ENCODE peak calls at places on chromosomes 6 and 20, in six cellular contexts. O is mesenchymal stem cell, H is neuronal stem cell, Y is H9, W is IMR-90, I is H1. R is an unnamed sample.

GRCh38 chr6:147382945-147383554 is 125.4 kb upstream of the SAMD5 start:
- DNase-seq in O (peak), H (peak), Y (no peak), W (peak), I (no peak), R (peak)

GRCh38 chr20:5863040-5863811 is 87.1 kb downstream of the TRMT6 start:
- DNase-seq in O (peak), H (no peak), Y (no peak), W (peak), I (no peak), R (no peak)

GRCh38 chr6:75430631-75431345 is 62.8 kb downstream of the FILIP1 start:
- DNase-seq in O (no peak), H (no peak), Y (no peak), W (no peak), I (no peak), R (no peak)

GRCh38 chr6:75813476-75814250 is 64.6 kb downstream of the MYO6 start:
- DNase-seq in O (no peak), H (no peak), Y (no peak), W (no peak), I (no peak), R (peak)

GRCh38 chr20:63316502-63316921 is 23.5 kb downstream of the COL20A1 start:
- DNase-seq in O (no peak), H (no peak), Y (no peak), W (no peak), I (no peak), R (no peak)

GRCh38 chr6:168581236-168581635 is 140.3 kb downstream of the SMOC2 start:
- DNase-seq in O (no peak), H (no peak), Y (no peak), W (no peak), I (no peak), R (no peak)

GRCh38 chr6:150685860-150686259 is 86.2 kb downstream of the PLEKHG1 start:
- DNase-seq in O (no peak), H (no peak), Y (peak), W (peak), I (peak), R (peak)

GRCh38 chr20:59836768-59837167 is 96.7 kb downstream of the SYCP2 start:
- DNase-seq in O (no peak), H (no peak), Y (peak), W (no peak), I (no peak), R (no peak)

GRCh38 chr6:101490857-101491256 is 97.3 kb downstream of the GRIK2 start:
- DNase-seq in O (no peak), H (no peak), Y (no peak), W (peak), I (no peak), R (no peak)

GRCh38 chr6:116016846-116017545 is 43.7 kb downstream of the FRK start:
- DNase-seq in O (no peak), H (no peak), Y (no peak), W (peak), I (no peak), R (no peak)

GRCh38 chr6:63571382-63571882 is 848 bp upstream of the LOC128125822 start:
- DNase-seq in O (no peak), H (no peak), Y (no peak), W (no peak), I (no peak), R (no peak)
- H2BK120ac ChIP-seq in O (peak), H (no peak), Y (no peak), W (peak), I (no peak), R (no peak)

GRCh38 chr6:4078830-4079471 is at the start of gene FAM217A:
- DNase-seq in O (no peak), H (no peak), Y (peak), W (no peak), I (peak), R (peak)

GRCh38 chr6:4088684-4089083 is 9.7 kb upstream of the FAM217A start:
- DNase-seq in O (no peak), H (no peak), Y (no peak), W (no peak), I (no peak), R (no peak)

GRCh38 chr6:4085329-4085695 is 6.4 kb upstream of the FAM217A start:
- DNase-seq in O (no peak), H (no peak), Y (no peak), W (peak), I (no peak), R (no peak)

GRCh38 chr6:4084444-4085328 is 5.7 kb upstream of the FAM217A start:
- DNase-seq in O (no peak), H (no peak), Y (no peak), W (no peak), I (no peak), R (no peak)
- H2AK5ac ChIP-seq in O (no peak), H (no peak), Y (no peak), W (no peak), I (no peak), R (no peak)

GRCh38 chr6:164010446-164011071 is 596.0 kb downstream of the QKI start:
- DNase-seq in O (no peak), H (no peak), Y (no peak), W (no peak), I (no peak), R (no peak)
- H2BK120ac ChIP-seq in O (no peak), H (no peak), Y (no peak), W (no peak), I (no peak), R (no peak)

GRCh38 chr20:49567421-49568256 is at the start of gene PTGIS:
- DNase-seq in O (peak), H (peak), Y (peak), W (no peak), I (no peak), R (peak)
- H2AK5ac ChIP-seq in O (peak), H (peak), Y (no peak), W (peak), I (peak), R (peak)

GRCh38 chr6:157274116-157274470 is 49.2 kb downstream of the TMEM242 start:
- DNase-seq in O (no peak), H (no peak), Y (no peak), W (no peak), I (no peak), R (no peak)

GRCh38 chr6:157273756-157274088 is 49.6 kb downstream of the TMEM242 start:
- DNase-seq in O (peak), H (no peak), Y (peak), W (peak), I (no peak), R (peak)

GRCh38 chr6:157276134-157276532 is 47.2 kb downstream of the TMEM242 start:
- DNase-seq in O (no peak), H (no peak), Y (peak), W (no peak), I (no peak), R (no peak)

GRCh38 chr6:157272866-157273755 is 50.2 kb downstream of the TMEM242 start:
- DNase-seq in O (peak), H (no peak), Y (peak), W (no peak), I (no peak), R (peak)

GRCh38 chr6:157274471-157275226 is 48.7 kb downstream of the TMEM242 start:
- DNase-seq in O (peak), H (peak), Y (peak), W (peak), I (peak), R (peak)
- H2BK120ac ChIP-seq in O (peak), H (peak), Y (no peak), W (peak), I (no peak), R (no peak)

GRCh38 chr6:161413361-161413771 is 139.5 kb upstream of the AGPAT4 start:
- DNase-seq in O (no peak), H (no peak), Y (no peak), W (no peak), I (no peak), R (no peak)

GRCh38 chr6:161414180-161414579 is 140.3 kb upstream of the AGPAT4 start:
- DNase-seq in O (no peak), H (no peak), Y (no peak), W (no peak), I (no peak), R (no peak)

GRCh38 chr6:161414800-161415199 is 140.9 kb upstream of the AGPAT4 start:
- DNase-seq in O (no peak), H (no peak), Y (no peak), W (no peak), I (no peak), R (no peak)

GRCh38 chr6:161417712-161418457 is 144.0 kb upstream of the AGPAT4 start:
- DNase-seq in O (peak), H (no peak), Y (no peak), W (peak), I (no peak), R (peak)

DNA sequence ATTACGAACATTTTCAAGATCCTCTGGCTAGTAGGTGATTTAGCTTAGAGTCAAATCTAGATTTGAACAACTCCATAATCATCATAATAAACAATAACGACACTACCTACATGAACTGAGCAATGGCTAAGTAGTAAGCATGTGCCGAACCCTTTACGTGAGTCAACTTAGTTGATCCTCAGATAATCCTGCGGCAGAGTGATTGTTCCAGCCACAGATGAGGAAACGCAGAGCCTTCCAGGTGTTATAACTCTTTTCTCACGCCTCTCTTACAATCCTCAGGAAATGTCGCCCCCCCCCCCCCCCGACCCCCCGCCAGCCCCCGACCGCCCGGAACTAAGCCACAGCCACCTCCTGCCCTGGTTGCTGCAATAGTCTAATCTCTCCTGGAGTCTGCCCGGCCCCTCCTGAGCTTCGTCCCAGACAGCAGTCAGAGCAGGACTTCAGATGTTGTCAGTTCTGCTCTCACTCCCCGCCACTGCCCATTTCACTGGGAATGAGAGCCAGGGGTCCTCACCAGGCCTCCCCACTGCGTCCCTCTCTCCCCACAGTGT is 141.5 kb upstream of the AGPAT4 start:
- DNase-seq in O (no peak), H (no peak), Y (no peak), W (no peak), I (no peak), R (peak)
- H2AK5ac ChIP-seq in O (peak), H (peak), Y (no peak), W (no peak), I (no peak), R (peak)

DNA sequence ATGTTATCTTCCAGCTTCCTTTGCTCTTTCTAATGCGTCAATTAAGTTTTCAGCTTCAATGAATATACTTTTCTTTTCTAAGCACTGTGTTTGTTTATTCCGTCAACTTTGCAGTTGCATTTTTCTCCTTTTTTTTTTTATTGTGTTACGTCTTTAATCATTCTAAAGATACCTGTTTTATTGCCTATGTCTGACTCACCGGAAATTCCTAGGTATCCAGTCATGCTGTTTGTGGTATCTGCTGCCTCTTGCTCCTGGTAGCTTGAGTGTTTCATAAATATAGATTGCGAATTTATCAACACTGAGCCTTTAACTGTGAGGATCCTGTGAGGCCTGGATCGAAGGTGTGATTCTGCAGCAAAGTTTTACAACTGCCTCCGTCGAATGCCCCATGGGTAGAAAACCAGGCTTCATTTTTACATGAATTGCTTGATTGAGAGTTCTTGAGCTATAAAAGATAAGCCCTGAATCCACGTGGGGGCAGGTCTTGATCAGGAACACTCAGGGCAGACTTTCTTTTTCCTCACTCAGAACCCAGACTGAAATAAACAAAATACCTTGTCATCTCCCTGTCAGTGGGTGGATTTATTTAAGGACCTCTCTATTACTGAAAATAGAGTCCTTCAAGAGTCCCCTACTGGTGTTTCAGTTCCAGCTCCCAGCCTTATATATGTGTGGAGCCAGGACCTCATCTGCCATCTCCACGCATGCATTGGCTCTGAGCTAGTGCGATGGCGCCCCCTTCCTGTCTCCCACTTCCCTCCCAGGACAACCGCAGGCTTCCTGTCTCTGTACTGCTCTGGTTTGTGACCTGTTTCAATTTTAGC is 60.1 kb upstream of the LRRC1 start:
- DNase-seq in O (peak), H (no peak), Y (peak), W (peak), I (peak), R (peak)
- H2BK120ac ChIP-seq in O (no peak), H (no peak), Y (no peak), W (peak), I (no peak), R (no peak)